ENCODE peak calls at places on chromosomes 3 and 15, in eight cellular contexts. One of them, this sample, is unnamed.

GRCh38 chr3:146390967-146391366 is 78.4 kb downstream of the PLSCR2 start:
- DNase-seq in HEK293T: no peak
- DNase-seq in activated T-helper 1 cell treated with Interleukin-2 at 50 U/mL for 16 hours: no peak
- DNase-seq in A172: no peak
- DNase-seq in GM06990: no peak
- DNase-seq in posterior vena cava: no peak
- DNase-seq in kidney tubule cell: peak
- DNase-seq in NCI-H748 treated with DMSO at 0.1 percent for 48 hours: no peak
- DNase-seq in this sample: no peak

GRCh38 chr15:73951591-73951990 is 25.3 kb downstream of the LOXL1 start:
- DNase-seq in activated T-helper 1 cell treated with Interleukin-2 at 50 U/mL for 16 hours: no peak
- DNase-seq in NCI-H748 treated with DMSO at 0.1 percent for 48 hours: no peak
- DNase-seq in A172: no peak
- DNase-seq in kidney tubule cell: no peak
- DNase-seq in HEK293T: no peak
- DNase-seq in GM06990: no peak
- DNase-seq in posterior vena cava: peak
- DNase-seq in this sample: no peak

GRCh38 chr3:104206925-104207324 is 1159.8 kb upstream of the ALCAM start:
- DNase-seq in GM06990: no peak
- DNase-seq in kidney tubule cell: no peak
- DNase-seq in activated T-helper 1 cell treated with Interleukin-2 at 50 U/mL for 16 hours: no peak
- DNase-seq in A172: no peak
- DNase-seq in HEK293T: no peak
- DNase-seq in posterior vena cava: no peak
- DNase-seq in NCI-H748 treated with DMSO at 0.1 percent for 48 hours: no peak
- DNase-seq in this sample: no peak

GRCh38 chr3:72187131-72187530 is 402.2 kb upstream of the PROK2 start:
- DNase-seq in NCI-H748 treated with DMSO at 0.1 percent for 48 hours: no peak
- DNase-seq in activated T-helper 1 cell treated with Interleukin-2 at 50 U/mL for 16 hours: no peak
- DNase-seq in GM06990: no peak
- DNase-seq in posterior vena cava: no peak
- DNase-seq in HEK293T: no peak
- DNase-seq in A172: peak
- DNase-seq in kidney tubule cell: no peak
- DNase-seq in this sample: no peak

GRCh38 chr3:141878326-141878725 is 1.9 kb downstream of the ATP1B3 start:
- DNase-seq in GM06990: no peak
- DNase-seq in HEK293T: no peak
- DNase-seq in kidney tubule cell: peak
- DNase-seq in NCI-H748 treated with DMSO at 0.1 percent for 48 hours: no peak
- DNase-seq in activated T-helper 1 cell treated with Interleukin-2 at 50 U/mL for 16 hours: no peak
- DNase-seq in A172: no peak
- DNase-seq in posterior vena cava: no peak
- DNase-seq in this sample: no peak

GRCh38 chr15:70090436-70091291 is 7.1 kb downstream of the TLE3 start:
- DNase-seq in HEK293T: no peak
- DNase-seq in activated T-helper 1 cell treated with Interleukin-2 at 50 U/mL for 16 hours: no peak
- DNase-seq in NCI-H748 treated with DMSO at 0.1 percent for 48 hours: no peak
- DNase-seq in A172: no peak
- DNase-seq in kidney tubule cell: no peak
- DNase-seq in GM06990: no peak
- DNase-seq in posterior vena cava: no peak
- DNase-seq in this sample: no peak

GRCh38 chr3:113498221-113499005 is 16.5 kb downstream of the SPICE1 start:
- DNase-seq in HEK293T: no peak
- DNase-seq in A172: no peak
- DNase-seq in kidney tubule cell: peak
- DNase-seq in posterior vena cava: no peak
- DNase-seq in activated T-helper 1 cell treated with Interleukin-2 at 50 U/mL for 16 hours: no peak
- DNase-seq in NCI-H748 treated with DMSO at 0.1 percent for 48 hours: no peak
- DNase-seq in GM06990: no peak
- DNase-seq in this sample: no peak

GRCh38 chr3:42224658-42225421 is 41.1 kb downstream of the CCK start:
- DNase-seq in HEK293T: no peak
- DNase-seq in activated T-helper 1 cell treated with Interleukin-2 at 50 U/mL for 16 hours: no peak
- DNase-seq in A172: no peak
- DNase-seq in posterior vena cava: no peak
- DNase-seq in GM06990: no peak
- DNase-seq in NCI-H748 treated with DMSO at 0.1 percent for 48 hours: no peak
- DNase-seq in kidney tubule cell: no peak
- DNase-seq in this sample: no peak

GRCh38 chr3:98482717-98483482 is 14.6 kb upstream of the OR5K2 start:
- DNase-seq in GM06990: no peak
- DNase-seq in HEK293T: no peak
- DNase-seq in posterior vena cava: peak
- DNase-seq in kidney tubule cell: peak
- DNase-seq in A172: no peak
- DNase-seq in NCI-H748 treated with DMSO at 0.1 percent for 48 hours: no peak
- DNase-seq in activated T-helper 1 cell treated with Interleukin-2 at 50 U/mL for 16 hours: no peak
- DNase-seq in this sample: no peak

This sample was measured in effector CD8-positive, alpha-beta T cell.